ENCODE peak calls at places on chromosomes 1 and 21, in eight cellular contexts. One of them, this sample, is unnamed.

GRCh38 chr1:242761556-242761955 is 237.1 kb upstream of the PLD5 start:
- DNase-seq in MM.1S: no peak
- DNase-seq in H1: no peak
- DNase-seq in mesendoderm: no peak
- DNase-seq in HCT116: no peak
- DNase-seq in lower lobe of right lung: no peak
- DNase-seq in suprapubic skin: no peak
- DNase-seq in A549: no peak
- DNase-seq in this sample: no peak

GRCh38 chr1:228440761-228441500 is 24.3 kb upstream of the TRIM17 start:
- DNase-seq in MM.1S: no peak
- DNase-seq in H1: no peak
- DNase-seq in mesendoderm: no peak
- DNase-seq in HCT116: no peak
- DNase-seq in lower lobe of right lung: no peak
- DNase-seq in suprapubic skin: no peak
- DNase-seq in A549: no peak
- DNase-seq in this sample: no peak

GRCh38 chr1:168728452-168729404 is at the start of gene DPT:
- DNase-seq in MM.1S: no peak
- DNase-seq in H1: no peak
- DNase-seq in mesendoderm: no peak
- DNase-seq in HCT116: no peak
- DNase-seq in lower lobe of right lung: no peak
- DNase-seq in suprapubic skin: peak; percentile 73
- DNase-seq in A549: no peak
- DNase-seq in this sample: no peak

GRCh38 chr1:55315552-55315951 is 100.4 kb upstream of the USP24 start:
- DNase-seq in MM.1S: no peak
- DNase-seq in H1: no peak
- DNase-seq in mesendoderm: no peak
- DNase-seq in HCT116: no peak
- DNase-seq in lower lobe of right lung: no peak
- DNase-seq in suprapubic skin: no peak
- DNase-seq in A549: no peak
- DNase-seq in this sample: no peak

GRCh38 chr1:27937524-27937836 is 2.7 kb downstream of the SMPDL3B start:
- DNase-seq in MM.1S: no peak
- DNase-seq in H1: no peak
- DNase-seq in mesendoderm: no peak
- DNase-seq in HCT116: no peak
- DNase-seq in lower lobe of right lung: no peak
- DNase-seq in suprapubic skin: no peak
- DNase-seq in A549: no peak
- DNase-seq in this sample: no peak

GRCh38 chr21:41680444-41681335 is 86.2 kb downstream of the RIPK4 start:
- DNase-seq in MM.1S: peak; percentile 30
- DNase-seq in H1: no peak
- DNase-seq in mesendoderm: peak; percentile 51
- DNase-seq in HCT116: no peak
- DNase-seq in lower lobe of right lung: no peak
- DNase-seq in suprapubic skin: no peak
- DNase-seq in A549: no peak
- DNase-seq in this sample: no peak

GRCh38 chr1:2108213-2108876 is 58.1 kb downstream of the PRKCZ start:
- DNase-seq in MM.1S: no peak
- DNase-seq in H1: peak; percentile 82
- DNase-seq in mesendoderm: peak; percentile 87
- DNase-seq in HCT116: peak; percentile 21
- DNase-seq in lower lobe of right lung: peak; percentile 67
- DNase-seq in suprapubic skin: peak; percentile 53
- DNase-seq in A549: peak; percentile 55
- DNase-seq in this sample: no peak

GRCh38 chr1:56223962-56224361 is 355.4 kb downstream of the PLPP3 start:
- DNase-seq in MM.1S: no peak
- DNase-seq in H1: no peak
- DNase-seq in mesendoderm: no peak
- DNase-seq in HCT116: no peak
- DNase-seq in lower lobe of right lung: no peak
- DNase-seq in suprapubic skin: no peak
- DNase-seq in A549: no peak
- DNase-seq in this sample: no peak

GRCh38 chr1:52003877-52004276 is 13.4 kb upstream of the RAB3B start:
- DNase-seq in MM.1S: no peak
- DNase-seq in H1: no peak
- DNase-seq in mesendoderm: no peak
- DNase-seq in HCT116: no peak
- DNase-seq in lower lobe of right lung: no peak
- DNase-seq in suprapubic skin: no peak
- DNase-seq in A549: no peak
- DNase-seq in this sample: no peak

GRCh38 chr1:197948926-197949899 is 32.0 kb downstream of the LHX9 start:
- DNase-seq in MM.1S: no peak
- DNase-seq in H1: no peak
- DNase-seq in mesendoderm: no peak
- DNase-seq in HCT116: no peak
- DNase-seq in lower lobe of right lung: no peak
- DNase-seq in suprapubic skin: no peak
- DNase-seq in A549: no peak
- DNase-seq in this sample: no peak

GRCh38 chr1:223556414-223557124 is 108.9 kb downstream of the CAPN8 start:
- DNase-seq in MM.1S: peak; percentile 60
- DNase-seq in H1: peak; percentile 93
- DNase-seq in mesendoderm: peak; percentile 57
- DNase-seq in HCT116: peak; percentile 35
- DNase-seq in lower lobe of right lung: peak; percentile 74
- DNase-seq in suprapubic skin: no peak
- DNase-seq in A549: peak; percentile 46
- DNase-seq in this sample: peak; percentile 81

GRCh38 chr1:47226121-47226977 is 5.7 kb downstream of the TAL1 start:
- DNase-seq in MM.1S: no peak
- DNase-seq in H1: no peak
- DNase-seq in mesendoderm: no peak
- DNase-seq in HCT116: no peak
- DNase-seq in lower lobe of right lung: no peak
- DNase-seq in suprapubic skin: no peak
- DNase-seq in A549: no peak
- DNase-seq in this sample: peak; percentile 54

GRCh38 chr21:42673633-42674328 is 20.4 kb downstream of the PDE9A start:
- DNase-seq in MM.1S: no peak
- DNase-seq in H1: no peak
- DNase-seq in mesendoderm: no peak
- DNase-seq in HCT116: no peak
- DNase-seq in lower lobe of right lung: no peak
- DNase-seq in suprapubic skin: no peak
- DNase-seq in A549: no peak
- DNase-seq in this sample: no peak

GRCh38 chr1:241229216-241229615 is 127.8 kb downstream of the RGS7 start:
- DNase-seq in MM.1S: no peak
- DNase-seq in H1: no peak
- DNase-seq in mesendoderm: no peak
- DNase-seq in HCT116: no peak
- DNase-seq in lower lobe of right lung: no peak
- DNase-seq in suprapubic skin: no peak
- DNase-seq in A549: no peak
- DNase-seq in this sample: no peak

GRCh38 chr21:43333301-43334062 is 93.4 kb downstream of the SIK1 start:
- DNase-seq in MM.1S: no peak
- DNase-seq in H1: no peak
- DNase-seq in mesendoderm: peak; percentile 89
- DNase-seq in HCT116: no peak
- DNase-seq in lower lobe of right lung: peak; percentile 79
- DNase-seq in suprapubic skin: no peak
- DNase-seq in A549: peak; percentile 65
- DNase-seq in this sample: peak; percentile 72

GRCh38 chr1:232192781-232193450 is 437.0 kb downstream of the SIPA1L2 start:
- DNase-seq in MM.1S: no peak
- DNase-seq in H1: no peak
- DNase-seq in mesendoderm: no peak
- DNase-seq in HCT116: no peak
- DNase-seq in lower lobe of right lung: no peak
- DNase-seq in suprapubic skin: no peak
- DNase-seq in A549: no peak
- DNase-seq in this sample: no peak

GRCh38 chr21:15283789-15284188 is 219.0 kb upstream of the NRIP1 start:
- DNase-seq in MM.1S: no peak
- DNase-seq in H1: no peak
- DNase-seq in mesendoderm: no peak
- DNase-seq in HCT116: no peak
- DNase-seq in lower lobe of right lung: no peak
- DNase-seq in suprapubic skin: no peak
- DNase-seq in A549: no peak
- DNase-seq in this sample: no peak

GRCh38 chr1:108583757-108584156 is 23.9 kb downstream of the EEIG2 start:
- DNase-seq in MM.1S: no peak
- DNase-seq in H1: no peak
- DNase-seq in mesendoderm: no peak
- DNase-seq in HCT116: no peak
- DNase-seq in lower lobe of right lung: no peak
- DNase-seq in suprapubic skin: no peak
- DNase-seq in A549: no peak
- DNase-seq in this sample: no peak

GRCh38 chr1:8089535-8090228 is 63.6 kb upstream of the ERRFI1 start:
- DNase-seq in MM.1S: no peak
- DNase-seq in H1: no peak
- DNase-seq in mesendoderm: no peak
- DNase-seq in HCT116: no peak
- DNase-seq in lower lobe of right lung: no peak
- DNase-seq in suprapubic skin: no peak
- DNase-seq in A549: no peak
- DNase-seq in this sample: no peak

GRCh38 chr21:45084121-45084520 is 9.7 kb downstream of the ADARB1 start:
- DNase-seq in MM.1S: no peak
- DNase-seq in H1: no peak
- DNase-seq in mesendoderm: no peak
- DNase-seq in HCT116: no peak
- DNase-seq in lower lobe of right lung: no peak
- DNase-seq in suprapubic skin: no peak
- DNase-seq in A549: no peak
- DNase-seq in this sample: no peak

GRCh38 chr1:244356371-244356770 is 95.3 kb downstream of the ADSS2 start:
- DNase-seq in MM.1S: no peak
- DNase-seq in H1: no peak
- DNase-seq in mesendoderm: no peak
- DNase-seq in HCT116: no peak
- DNase-seq in lower lobe of right lung: no peak
- DNase-seq in suprapubic skin: no peak
- DNase-seq in A549: no peak
- DNase-seq in this sample: no peak

GRCh38 chr1:53733975-53734649 is 4.9 kb downstream of the GLIS1 start:
- DNase-seq in MM.1S: no peak
- DNase-seq in H1: no peak
- DNase-seq in mesendoderm: no peak
- DNase-seq in HCT116: no peak
- DNase-seq in lower lobe of right lung: no peak
- DNase-seq in suprapubic skin: no peak
- DNase-seq in A549: no peak
- DNase-seq in this sample: no peak

GRCh38 chr1:59595774-59596173 is 219.0 kb upstream of the HOOK1 start:
- DNase-seq in MM.1S: no peak
- DNase-seq in H1: no peak
- DNase-seq in mesendoderm: no peak
- DNase-seq in HCT116: no peak
- DNase-seq in lower lobe of right lung: no peak
- DNase-seq in suprapubic skin: no peak
- DNase-seq in A549: no peak
- DNase-seq in this sample: peak; percentile 60

GRCh38 chr1:204145033-204145504 is 6.8 kb downstream of the ETNK2 start:
- DNase-seq in MM.1S: no peak
- DNase-seq in H1: no peak
- DNase-seq in mesendoderm: no peak
- DNase-seq in HCT116: no peak
- DNase-seq in lower lobe of right lung: no peak
- DNase-seq in suprapubic skin: no peak
- DNase-seq in A549: no peak
- DNase-seq in this sample: no peak

GRCh38 chr1:37634554-37635308 is at the start of gene RSPO1:
- DNase-seq in MM.1S: no peak
- DNase-seq in H1: peak; percentile 55
- DNase-seq in mesendoderm: peak; percentile 32
- DNase-seq in HCT116: no peak
- DNase-seq in lower lobe of right lung: no peak
- DNase-seq in suprapubic skin: no peak
- DNase-seq in A549: peak; percentile 14
- DNase-seq in this sample: peak; percentile 17

DNA sequence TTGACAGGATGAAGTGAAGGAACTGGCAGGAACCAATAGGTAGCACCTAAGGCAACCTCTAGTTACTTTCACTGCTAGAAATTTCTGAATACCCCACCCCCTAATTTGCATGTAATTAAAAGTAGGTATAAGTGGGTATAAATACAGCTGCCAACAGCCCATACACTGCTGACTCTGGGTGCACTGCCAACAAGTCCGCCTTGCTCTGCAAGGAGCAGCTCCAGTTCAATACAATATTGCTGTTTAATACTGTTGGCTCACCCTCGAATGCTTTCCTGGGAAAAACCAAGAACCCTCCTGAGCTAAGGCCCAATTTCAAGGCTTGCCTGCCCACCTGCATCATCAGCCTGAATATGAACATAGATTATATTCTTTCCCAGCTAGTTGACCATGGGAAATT is 981.9 kb downstream of the ADGRL2 start:
- DNase-seq in MM.1S: no peak
- DNase-seq in H1: no peak
- DNase-seq in mesendoderm: no peak
- DNase-seq in HCT116: no peak
- DNase-seq in lower lobe of right lung: no peak
- DNase-seq in suprapubic skin: no peak
- DNase-seq in A549: no peak
- DNase-seq in this sample: no peak
- H3K4me3 ChIP-seq in MM.1S: no peak overlapping the region
- H3K4me3 ChIP-seq in H1: no peak overlapping the region
- H3K4me3 ChIP-seq in mesendoderm: no peak overlapping the region
- H3K4me3 ChIP-seq in HCT116: no peak overlapping the region
- H3K4me3 ChIP-seq in lower lobe of right lung: no peak overlapping the region
- H3K4me3 ChIP-seq in suprapubic skin: no peak overlapping the region
- H3K4me3 ChIP-seq in A549: no peak overlapping the region
- H3K4me3 ChIP-seq in this sample: no peak overlapping the region

GRCh38 chr1:64944913-64945312 is 21.4 kb downstream of the JAK1 start:
- DNase-seq in MM.1S: no peak
- DNase-seq in H1: no peak
- DNase-seq in mesendoderm: no peak
- DNase-seq in HCT116: no peak
- DNase-seq in lower lobe of right lung: no peak
- DNase-seq in suprapubic skin: no peak
- DNase-seq in A549: no peak
- DNase-seq in this sample: no peak
- H3K4me1 ChIP-seq in MM.1S: peaks cover 52% of the 10 kb centered on the region
- H3K4me1 ChIP-seq in H1: no peaks in the 10 kb centered on the region
- H3K4me1 ChIP-seq in mesendoderm: no peaks in the 10 kb centered on the region
- H3K4me1 ChIP-seq in HCT116: peaks cover 7% of the 10 kb centered on the region
- H3K4me1 ChIP-seq in lower lobe of right lung: peaks cover 83% of the 10 kb centered on the region
- H3K4me1 ChIP-seq in suprapubic skin: peaks cover 34% of the 10 kb centered on the region
- H3K4me1 ChIP-seq in A549: peaks cover 82% of the 10 kb centered on the region
- H3K4me1 ChIP-seq in this sample: no peaks in the 10 kb centered on the region

GRCh38 chr1:66251521-66251920 is 282.4 kb upstream of the SGIP1 start:
- DNase-seq in MM.1S: peak; percentile 63
- DNase-seq in H1: no peak
- DNase-seq in mesendoderm: peak; percentile 68
- DNase-seq in HCT116: no peak
- DNase-seq in lower lobe of right lung: no peak
- DNase-seq in suprapubic skin: no peak
- DNase-seq in A549: no peak
- DNase-seq in this sample: no peak
- H3K4me3 ChIP-seq in MM.1S: no peak overlapping the region
- H3K4me3 ChIP-seq in H1: no peak overlapping the region
- H3K4me3 ChIP-seq in mesendoderm: no peak overlapping the region
- H3K4me3 ChIP-seq in HCT116: no peak overlapping the region
- H3K4me3 ChIP-seq in lower lobe of right lung: no peak overlapping the region
- H3K4me3 ChIP-seq in suprapubic skin: no peak overlapping the region
- H3K4me3 ChIP-seq in A549: no peak overlapping the region
- H3K4me3 ChIP-seq in this sample: no peak overlapping the region

GRCh38 chr1:117370509-117370908 is 3.3 kb downstream of the MAN1A2 start:
- DNase-seq in MM.1S: no peak
- DNase-seq in H1: no peak
- DNase-seq in mesendoderm: no peak
- DNase-seq in HCT116: no peak
- DNase-seq in lower lobe of right lung: no peak
- DNase-seq in suprapubic skin: no peak
- DNase-seq in A549: no peak
- DNase-seq in this sample: no peak
- H3K4me1 ChIP-seq in MM.1S: peaks cover 2% of the 10 kb centered on the region
- H3K4me1 ChIP-seq in H1: peaks cover 8% of the 10 kb centered on the region
- H3K4me1 ChIP-seq in mesendoderm: peaks cover 7% of the 10 kb centered on the region
- H3K4me1 ChIP-seq in HCT116: peaks cover 25% of the 10 kb centered on the region
- H3K4me1 ChIP-seq in lower lobe of right lung: peaks cover 44% of the 10 kb centered on the region
- H3K4me1 ChIP-seq in suprapubic skin: peaks cover 51% of the 10 kb centered on the region
- H3K4me1 ChIP-seq in A549: peaks cover 28% of the 10 kb centered on the region
- H3K4me1 ChIP-seq in this sample: peaks cover 9% of the 10 kb centered on the region

This sample was measured in HAP-1.